ENCODE peak calls at places on chromosomes 3 and 15, in eight cellular contexts. One of them, this sample, is unnamed.
A peak's percentile ranks its signal among the peaks of the same experiment; 100 is the strongest.

GRCh38 chr3:69052567-69052898 is 400 bp upstream of the TMF1 start:
- DNase-seq in stomach: no peak
- DNase-seq in cardiac fibroblast: no peak
- DNase-seq in left ventricle myocardium inferior: no peak
- DNase-seq in lower lobe of right lung: no peak
- DNase-seq in neural progenitor cell: no peak
- DNase-seq in heart right ventricle: no peak
- DNase-seq in sigmoid colon: no peak
- DNase-seq in this sample: no peak

GRCh38 chr15:51390932-51391432 is 49.5 kb downstream of the GLDN start:
- DNase-seq in heart right ventricle: no peak
- DNase-seq in neural progenitor cell: peak; percentile 75
- DNase-seq in cardiac fibroblast: no peak
- DNase-seq in left ventricle myocardium inferior: no peak
- DNase-seq in stomach: no peak
- DNase-seq in sigmoid colon: no peak
- DNase-seq in lower lobe of right lung: no peak
- DNase-seq in this sample: no peak

GRCh38 chr3:183437060-183437459 is 8.6 kb upstream of the MCF2L2 start:
- DNase-seq in left ventricle myocardium inferior: no peak
- DNase-seq in neural progenitor cell: no peak
- DNase-seq in cardiac fibroblast: no peak
- DNase-seq in lower lobe of right lung: no peak
- DNase-seq in heart right ventricle: no peak
- DNase-seq in sigmoid colon: no peak
- DNase-seq in stomach: no peak
- DNase-seq in this sample: no peak

GRCh38 chr3:177150970-177151627 is 46.2 kb downstream of the TBL1XR1 start:
- DNase-seq in heart right ventricle: no peak
- DNase-seq in sigmoid colon: no peak
- DNase-seq in left ventricle myocardium inferior: no peak
- DNase-seq in lower lobe of right lung: no peak
- DNase-seq in stomach: no peak
- DNase-seq in cardiac fibroblast: peak; percentile 91
- DNase-seq in neural progenitor cell: no peak
- DNase-seq in this sample: peak; percentile 61

GRCh38 chr3:69671082-69671952 is 67.9 kb upstream of the MITF start:
- DNase-seq in lower lobe of right lung: no peak
- DNase-seq in sigmoid colon: no peak
- DNase-seq in left ventricle myocardium inferior: peak; percentile 24
- DNase-seq in heart right ventricle: peak; percentile 51
- DNase-seq in neural progenitor cell: peak; percentile 50
- DNase-seq in stomach: no peak
- DNase-seq in cardiac fibroblast: peak; percentile 70
- DNase-seq in this sample: no peak

GRCh38 chr3:115825046-115825445 is 201.7 kb downstream of the GAP43 start:
- DNase-seq in sigmoid colon: no peak
- DNase-seq in neural progenitor cell: no peak
- DNase-seq in cardiac fibroblast: peak; percentile 38
- DNase-seq in stomach: no peak
- DNase-seq in lower lobe of right lung: no peak
- DNase-seq in heart right ventricle: no peak
- DNase-seq in left ventricle myocardium inferior: no peak
- DNase-seq in this sample: no peak

GRCh38 chr3:174276826-174277225 is 582.3 kb upstream of the NAALADL2 start:
- DNase-seq in stomach: no peak
- DNase-seq in neural progenitor cell: no peak
- DNase-seq in left ventricle myocardium inferior: no peak
- DNase-seq in sigmoid colon: no peak
- DNase-seq in lower lobe of right lung: no peak
- DNase-seq in cardiac fibroblast: no peak
- DNase-seq in heart right ventricle: no peak
- DNase-seq in this sample: no peak

GRCh38 chr3:64728994-64729393 is 41.2 kb upstream of the ADAMTS9 start:
- DNase-seq in stomach: no peak
- DNase-seq in left ventricle myocardium inferior: peak; percentile 16
- DNase-seq in sigmoid colon: no peak
- DNase-seq in neural progenitor cell: no peak
- DNase-seq in heart right ventricle: no peak
- DNase-seq in lower lobe of right lung: no peak
- DNase-seq in cardiac fibroblast: no peak
- DNase-seq in this sample: no peak

GRCh38 chr3:113719294-113719693 is 22.9 kb upstream of the USF3 start:
- DNase-seq in neural progenitor cell: no peak
- DNase-seq in lower lobe of right lung: no peak
- DNase-seq in left ventricle myocardium inferior: no peak
- DNase-seq in sigmoid colon: no peak
- DNase-seq in stomach: no peak
- DNase-seq in heart right ventricle: no peak
- DNase-seq in cardiac fibroblast: no peak
- DNase-seq in this sample: no peak

GRCh38 chr3:23865595-23866396 is 51.0 kb downstream of the NKIRAS1 start:
- DNase-seq in neural progenitor cell: peak; percentile 59
- DNase-seq in sigmoid colon: no peak
- DNase-seq in lower lobe of right lung: no peak
- DNase-seq in cardiac fibroblast: peak; percentile 39
- DNase-seq in stomach: no peak
- DNase-seq in heart right ventricle: peak; percentile 19
- DNase-seq in left ventricle myocardium inferior: no peak
- DNase-seq in this sample: no peak

GRCh38 chr3:120028271-120029047 is 65.8 kb downstream of the GSK3B start:
- DNase-seq in lower lobe of right lung: no peak
- DNase-seq in cardiac fibroblast: no peak
- DNase-seq in stomach: no peak
- DNase-seq in left ventricle myocardium inferior: no peak
- DNase-seq in neural progenitor cell: no peak
- DNase-seq in heart right ventricle: no peak
- DNase-seq in sigmoid colon: no peak
- DNase-seq in this sample: no peak

GRCh38 chr15:41928637-41929620 is 35.1 kb upstream of the SPTBN5 start:
- DNase-seq in heart right ventricle: peak; percentile 71
- DNase-seq in cardiac fibroblast: no peak
- DNase-seq in stomach: peak; percentile 34
- DNase-seq in left ventricle myocardium inferior: peak; percentile 63
- DNase-seq in lower lobe of right lung: peak; percentile 65
- DNase-seq in sigmoid colon: no peak
- DNase-seq in neural progenitor cell: peak; percentile 30
- DNase-seq in this sample: no peak

GRCh38 chr15:84898761-84899160 is 14.3 kb downstream of the SLC28A1 start:
- DNase-seq in neural progenitor cell: no peak
- DNase-seq in heart right ventricle: no peak
- DNase-seq in stomach: no peak
- DNase-seq in lower lobe of right lung: no peak
- DNase-seq in cardiac fibroblast: no peak
- DNase-seq in left ventricle myocardium inferior: no peak
- DNase-seq in sigmoid colon: no peak
- DNase-seq in this sample: no peak

GRCh38 chr15:84901540-84901939 is 17.1 kb downstream of the SLC28A1 start:
- DNase-seq in left ventricle myocardium inferior: no peak
- DNase-seq in cardiac fibroblast: no peak
- DNase-seq in lower lobe of right lung: no peak
- DNase-seq in heart right ventricle: no peak
- DNase-seq in neural progenitor cell: no peak
- DNase-seq in stomach: no peak
- DNase-seq in sigmoid colon: no peak
- DNase-seq in this sample: no peak

GRCh38 chr15:84904409-84904808 is 19.9 kb downstream of the SLC28A1 start:
- DNase-seq in stomach: no peak
- DNase-seq in lower lobe of right lung: no peak
- DNase-seq in cardiac fibroblast: no peak
- DNase-seq in left ventricle myocardium inferior: no peak
- DNase-seq in heart right ventricle: peak; percentile 51
- DNase-seq in sigmoid colon: no peak
- DNase-seq in neural progenitor cell: no peak
- DNase-seq in this sample: no peak

GRCh38 chr15:84903751-84904150 is 19.3 kb downstream of the SLC28A1 start:
- DNase-seq in sigmoid colon: no peak
- DNase-seq in cardiac fibroblast: no peak
- DNase-seq in neural progenitor cell: no peak
- DNase-seq in lower lobe of right lung: no peak
- DNase-seq in heart right ventricle: no peak
- DNase-seq in left ventricle myocardium inferior: no peak
- DNase-seq in stomach: no peak
- DNase-seq in this sample: no peak

GRCh38 chr15:84899750-84900149 is 15.3 kb downstream of the SLC28A1 start:
- DNase-seq in stomach: no peak
- DNase-seq in heart right ventricle: no peak
- DNase-seq in sigmoid colon: no peak
- DNase-seq in left ventricle myocardium inferior: no peak
- DNase-seq in cardiac fibroblast: no peak
- DNase-seq in neural progenitor cell: no peak
- DNase-seq in lower lobe of right lung: no peak
- DNase-seq in this sample: no peak
- H3K4me3 ChIP-seq in stomach: no peak overlapping the region
- H3K4me3 ChIP-seq in heart right ventricle: no peak overlapping the region
- H3K4me3 ChIP-seq in sigmoid colon: no peak overlapping the region
- H3K4me3 ChIP-seq in left ventricle myocardium inferior: no peak overlapping the region
- H3K4me3 ChIP-seq in cardiac fibroblast: no peak overlapping the region
- H3K4me3 ChIP-seq in neural progenitor cell: no peak overlapping the region
- H3K4me3 ChIP-seq in lower lobe of right lung: no peak overlapping the region
- H3K4me3 ChIP-seq in this sample: no peak overlapping the region

DNA sequence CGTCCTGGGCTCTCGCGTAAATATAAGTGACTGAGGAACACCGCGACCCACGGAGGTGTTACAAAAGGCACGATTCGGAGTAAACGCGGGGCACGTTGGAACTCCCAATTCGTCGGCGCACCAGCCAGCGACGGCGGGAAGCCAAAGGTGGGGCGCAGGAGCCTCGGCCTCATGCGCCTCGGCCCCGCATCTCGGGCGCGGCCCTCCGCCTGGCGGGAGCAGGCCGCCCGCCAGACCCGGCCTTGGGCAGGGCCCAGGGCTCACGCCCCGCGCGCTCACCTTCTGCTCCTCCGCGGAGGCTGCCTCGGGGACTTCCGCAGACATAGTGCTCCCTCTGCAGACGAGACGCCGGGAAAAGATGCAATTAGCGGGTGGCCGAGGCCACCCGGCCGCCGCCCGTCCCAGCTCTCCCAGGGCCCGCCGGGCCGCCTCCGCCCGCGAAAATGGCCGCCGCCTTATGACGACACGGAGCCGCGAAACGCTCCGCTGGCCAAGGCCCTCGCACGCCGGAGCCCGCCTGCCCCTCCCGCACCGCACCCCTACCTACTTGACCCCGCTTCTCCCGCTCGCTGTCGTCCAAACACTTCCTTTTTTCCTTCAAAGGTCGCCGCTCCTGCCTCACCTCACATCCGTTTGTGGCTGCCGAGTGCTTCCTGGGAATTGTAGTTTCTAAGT is at the start of gene ARPP19:
- DNase-seq in lower lobe of right lung: peak; percentile 94
- DNase-seq in stomach: peak; percentile 91
- DNase-seq in sigmoid colon: peak; percentile 97
- DNase-seq in left ventricle myocardium inferior: peak; percentile 88
- DNase-seq in heart right ventricle: peak; percentile 90
- DNase-seq in cardiac fibroblast: peak; percentile 94
- DNase-seq in neural progenitor cell: peak; percentile 97
- DNase-seq in this sample: peak; percentile 78
- TF ChIP-seq CTCF in lower lobe of right lung: no peak
- TF ChIP-seq CTCF in stomach: no peak
- TF ChIP-seq CTCF in sigmoid colon: no peak
- TF ChIP-seq CTCF in left ventricle myocardium inferior: peak; percentile 31
- TF ChIP-seq CTCF in heart right ventricle: peak; percentile 23
- TF ChIP-seq CTCF in cardiac fibroblast: no peak
- TF ChIP-seq CTCF in neural progenitor cell: peak; percentile 39
- TF ChIP-seq CTCF in this sample: no peak

DNA sequence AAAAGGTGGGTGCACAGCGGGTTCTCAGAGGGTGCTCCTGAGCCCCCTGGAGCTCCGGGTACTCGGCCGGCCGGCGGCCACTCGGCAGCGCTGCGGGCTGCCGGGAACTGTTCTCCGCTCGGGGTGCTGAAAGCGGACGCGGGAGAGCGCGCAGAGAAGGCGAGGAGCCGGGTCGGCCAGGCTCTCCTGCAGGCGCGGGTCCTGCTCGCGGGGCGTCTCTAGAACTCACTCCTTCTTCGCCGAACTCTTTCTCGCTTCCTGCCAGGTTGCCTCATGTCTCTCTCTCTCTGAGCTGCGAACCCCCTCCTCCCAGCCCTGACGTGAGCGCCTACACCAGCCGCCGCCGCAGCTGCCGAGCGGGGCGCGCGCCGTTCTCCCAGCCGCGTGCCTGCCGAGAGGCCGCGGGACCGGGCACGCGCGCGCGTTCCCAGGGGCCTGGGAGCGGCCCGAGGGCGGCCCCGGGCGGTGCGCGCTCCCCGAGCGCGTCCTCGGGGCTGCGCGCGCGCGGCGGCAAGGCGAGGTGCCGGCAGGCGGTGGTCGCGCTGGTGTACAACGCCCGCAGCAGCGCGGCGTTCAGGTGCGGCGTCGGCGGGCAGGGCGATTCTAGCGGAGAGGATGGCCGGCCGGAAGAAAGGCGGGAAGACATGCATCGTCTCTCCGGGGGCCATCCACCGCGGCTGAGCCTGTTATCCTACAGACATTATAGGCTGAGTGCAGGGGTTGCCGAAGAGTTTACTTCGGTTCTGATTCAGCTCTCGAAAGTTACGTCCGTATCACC is at the start of gene PEX5L:
- DNase-seq in heart right ventricle: peak; percentile 10
- DNase-seq in lower lobe of right lung: peak; percentile 57
- DNase-seq in left ventricle myocardium inferior: peak; percentile 37
- DNase-seq in cardiac fibroblast: peak; percentile 48
- DNase-seq in stomach: peak; percentile 44
- DNase-seq in neural progenitor cell: peak; percentile 94
- DNase-seq in sigmoid colon: no peak
- DNase-seq in this sample: peak; percentile 7
- H3K4me3 ChIP-seq in heart right ventricle: peak within 1 kb of the TSS; percentile 24
- H3K4me3 ChIP-seq in lower lobe of right lung: peak within 1 kb of the TSS; percentile 18
- H3K4me3 ChIP-seq in left ventricle myocardium inferior: peak within 1 kb of the TSS; percentile 55
- H3K4me3 ChIP-seq in cardiac fibroblast: no peak within 1 kb of the TSS
- H3K4me3 ChIP-seq in stomach: peak within 1 kb of the TSS; percentile 30
- H3K4me3 ChIP-seq in neural progenitor cell: peak within 1 kb of the TSS; percentile 57
- H3K4me3 ChIP-seq in sigmoid colon: no peak within 1 kb of the TSS
- H3K4me3 ChIP-seq in this sample: peak within 1 kb of the TSS; percentile 33

GRCh38 chr3:42600958-42601675 is 631 bp downstream of the NKTR start:
- DNase-seq in lower lobe of right lung: peak; percentile 75
- DNase-seq in cardiac fibroblast: peak; percentile 69
- DNase-seq in left ventricle myocardium inferior: peak; percentile 72
- DNase-seq in stomach: peak; percentile 64
- DNase-seq in neural progenitor cell: peak; percentile 89
- DNase-seq in sigmoid colon: peak; percentile 89
- DNase-seq in heart right ventricle: peak; percentile 75
- DNase-seq in this sample: no peak

GRCh38 chr3:42595682-42596081 is 4.8 kb upstream of the NKTR start:
- DNase-seq in sigmoid colon: no peak
- DNase-seq in heart right ventricle: no peak
- DNase-seq in neural progenitor cell: no peak
- DNase-seq in stomach: no peak
- DNase-seq in lower lobe of right lung: no peak
- DNase-seq in left ventricle myocardium inferior: no peak
- DNase-seq in cardiac fibroblast: no peak
- DNase-seq in this sample: no peak

GRCh38 chr3:42601898-42602581 is 1.6 kb downstream of the NKTR start:
- DNase-seq in cardiac fibroblast: peak; percentile 21
- DNase-seq in stomach: no peak
- DNase-seq in heart right ventricle: no peak
- DNase-seq in sigmoid colon: no peak
- DNase-seq in neural progenitor cell: peak; percentile 16
- DNase-seq in lower lobe of right lung: no peak
- DNase-seq in left ventricle myocardium inferior: no peak
- DNase-seq in this sample: no peak

GRCh38 chr3:42602961-42603360 is 2.5 kb downstream of the NKTR start:
- DNase-seq in sigmoid colon: no peak
- DNase-seq in heart right ventricle: no peak
- DNase-seq in lower lobe of right lung: no peak
- DNase-seq in stomach: no peak
- DNase-seq in neural progenitor cell: no peak
- DNase-seq in cardiac fibroblast: no peak
- DNase-seq in left ventricle myocardium inferior: no peak
- DNase-seq in this sample: no peak

GRCh38 chr3:42600111-42600957 is at the start of gene NKTR:
- DNase-seq in left ventricle myocardium inferior: peak; percentile 97
- DNase-seq in stomach: peak; percentile 99
- DNase-seq in neural progenitor cell: peak; percentile 100
- DNase-seq in lower lobe of right lung: peak; percentile 98
- DNase-seq in heart right ventricle: peak; percentile 97
- DNase-seq in sigmoid colon: peak; percentile 98
- DNase-seq in cardiac fibroblast: peak; percentile 98
- DNase-seq in this sample: peak; percentile 97
- TF ChIP-seq CTCF in left ventricle myocardium inferior: no peak
- TF ChIP-seq CTCF in stomach: no peak
- TF ChIP-seq CTCF in neural progenitor cell: peak; percentile 33
- TF ChIP-seq CTCF in lower lobe of right lung: peak; percentile 16
- TF ChIP-seq CTCF in heart right ventricle: peak; percentile 12
- TF ChIP-seq CTCF in sigmoid colon: no peak
- TF ChIP-seq CTCF in cardiac fibroblast: no peak
- TF ChIP-seq CTCF in this sample: no peak

This sample was measured in kidney epithelial cell.